ENCODE peak calls at places on chromosomes 4 and X, in four cellular contexts. B is HFF-Myc, H is left colon, Y is T-helper 2 cell. F is an unnamed sample.

GRCh38 chr4:169618286-169618685 is 2.1 kb upstream of the CLCN3 start:
- DNase-seq in B (no peak), H (no peak), Y (no peak), F (peak; percentile 16)

GRCh38 chr4:109302366-109303140 is at the start of gene COL25A1:
- DNase-seq in B (no peak), H (peak; percentile 25), Y (peak; percentile 34), F (peak; percentile 66)

GRCh38 chr4:2297606-2298517 is 36.0 kb upstream of the MXD4 start:
- DNase-seq in B (no peak), H (no peak), Y (no peak), F (no peak)

GRCh38 chr4:122914938-122915337 is 7.5 kb downstream of the NUDT6 start:
- DNase-seq in B (no peak), H (no peak), Y (no peak), F (no peak)

GRCh38 chr4:149031399-149031798 is 589.2 kb upstream of the NR3C2 start:
- DNase-seq in B (no peak), H (no peak), Y (no peak), F (no peak)

GRCh38 chrX:155216179-155216939 is at the start of gene VBP1:
- DNase-seq in B (peak; percentile 75), H (peak; percentile 87), Y (peak; percentile 78), F (peak; percentile 72)

GRCh38 chrX:108224727-108225455 is 133.3 kb downstream of the ATG4A start:
- DNase-seq in B (no peak), H (no peak), Y (no peak), F (no peak)

GRCh38 chr4:101970555-101970954 is 180.0 kb downstream of the BANK1 start:
- DNase-seq in B (no peak), H (no peak), Y (no peak), F (peak; percentile 0)

GRCh38 chrX:57453901-57454300 is 137.9 kb upstream of the ZXDB start:
- DNase-seq in B (no peak), H (peak; percentile 18), Y (no peak), F (peak; percentile 25)

GRCh38 chrX:70219938-70220764 is 14.3 kb upstream of the AWAT1 start:
- DNase-seq in B (no peak), H (peak; percentile 30), Y (no peak), F (no peak)

GRCh38 chrX:73765776-73766465 is 202.9 kb downstream of the CHIC1 start:
- DNase-seq in B (no peak), H (peak; percentile 16), Y (no peak), F (no peak)

GRCh38 chr4:25513814-25514213 is 136.8 kb downstream of the ANAPC4 start:
- DNase-seq in B (no peak), H (no peak), Y (no peak), F (no peak)

GRCh38 chr4:56183344-56183959 is 203.8 kb downstream of the AASDH start:
- DNase-seq in B (no peak), H (no peak), Y (no peak), F (no peak)

GRCh38 chrX:8284131-8284530 is 113.1 kb upstream of the VCX2 start:
- DNase-seq in B (no peak), H (no peak), Y (no peak), F (no peak)

GRCh38 chr4:121950680-121951569 is 935 bp downstream of the TRPC3 start:
- DNase-seq in B (no peak), H (peak; percentile 45), Y (no peak), F (peak; percentile 25)

GRCh38 chr4:6627832-6628231 is 12.7 kb upstream of the MRFAP1 start:
- DNase-seq in B (no peak), H (no peak), Y (no peak), F (no peak)

GRCh38 chrX:102765794-102766193 is 45.3 kb downstream of the GPRASP3 start:
- DNase-seq in B (peak; percentile 27), H (no peak), Y (no peak), F (no peak)

GRCh38 chr4:184851200-184851541 is 25.4 kb upstream of the ACSL1 start:
- DNase-seq in B (no peak), H (no peak), Y (no peak), F (no peak)

GRCh38 chr4:20279381-20279780 is 27.7 kb downstream of the SLIT2 start:
- DNase-seq in B (no peak), H (no peak), Y (no peak), F (no peak)

GRCh38 chr4:156476359-156476758 is 495.2 kb downstream of the PDGFC start:
- DNase-seq in B (peak; percentile 81), H (no peak), Y (no peak), F (no peak)